ENCODE peak calls at places on chromosomes 4 and X, in five cellular contexts. One of them, this sample, is unnamed.

GRCh38 chr4:5965225-5965624 is 53.0 kb downstream of the C4orf50 start:
- DNase-seq in trophoblast cell: no peak
- DNase-seq in IMR-90: no peak
- DNase-seq in mesendoderm: no peak
- DNase-seq in neuronal stem cell: no peak
- DNase-seq in this sample: no peak

GRCh38 chr4:25973346-25973745 is 59.3 kb downstream of the SMIM20 start:
- DNase-seq in mesendoderm: no peak
- DNase-seq in IMR-90: no peak
- DNase-seq in neuronal stem cell: no peak
- DNase-seq in trophoblast cell: no peak
- DNase-seq in this sample: no peak

GRCh38 chr4:16754104-16754503 is 144.3 kb downstream of the LDB2 start:
- DNase-seq in IMR-90: no peak
- DNase-seq in neuronal stem cell: no peak
- DNase-seq in trophoblast cell: no peak
- DNase-seq in mesendoderm: no peak
- DNase-seq in this sample: no peak

GRCh38 chr4:34157546-34157945 is 2086.8 kb downstream of the ARAP2 start:
- DNase-seq in mesendoderm: no peak
- DNase-seq in trophoblast cell: no peak
- DNase-seq in IMR-90: peak; percentile 71
- DNase-seq in neuronal stem cell: no peak
- DNase-seq in this sample: no peak

GRCh38 chr4:186557061-186557460 is 1.7 kb upstream of the MTNR1A start:
- DNase-seq in mesendoderm: no peak
- DNase-seq in neuronal stem cell: no peak
- DNase-seq in trophoblast cell: no peak
- DNase-seq in IMR-90: no peak
- DNase-seq in this sample: no peak

GRCh38 chr4:151004222-151004621 is 10.9 kb downstream of the LRBA start:
- DNase-seq in neuronal stem cell: no peak
- DNase-seq in trophoblast cell: no peak
- DNase-seq in IMR-90: peak; percentile 76
- DNase-seq in mesendoderm: no peak
- DNase-seq in this sample: no peak

GRCh38 chrX:40406330-40406859 is 174.4 kb upstream of the ATP6AP2 start:
- DNase-seq in neuronal stem cell: no peak
- DNase-seq in trophoblast cell: peak; percentile 44
- DNase-seq in IMR-90: no peak
- DNase-seq in mesendoderm: no peak
- DNase-seq in this sample: no peak

GRCh38 chr4:126530996-126531585 is 1101.7 kb upstream of the INTU start:
- DNase-seq in neuronal stem cell: no peak
- DNase-seq in mesendoderm: no peak
- DNase-seq in IMR-90: peak; percentile 2
- DNase-seq in trophoblast cell: no peak
- DNase-seq in this sample: no peak

GRCh38 chrX:31215277-31215815 is 143.5 kb upstream of the FTHL17 start:
- DNase-seq in mesendoderm: no peak
- DNase-seq in IMR-90: no peak
- DNase-seq in trophoblast cell: no peak
- DNase-seq in neuronal stem cell: no peak
- DNase-seq in this sample: no peak

GRCh38 chr4:188029114-188029513 is 33.5 kb downstream of the ZFP42 start:
- DNase-seq in neuronal stem cell: no peak
- DNase-seq in trophoblast cell: no peak
- DNase-seq in IMR-90: no peak
- DNase-seq in mesendoderm: no peak
- DNase-seq in this sample: no peak

GRCh38 chr4:188030401-188030800 is 34.8 kb downstream of the ZFP42 start:
- DNase-seq in mesendoderm: no peak
- DNase-seq in neuronal stem cell: no peak
- DNase-seq in IMR-90: no peak
- DNase-seq in trophoblast cell: no peak
- DNase-seq in this sample: no peak

GRCh38 chr4:188032583-188032982 is 37.0 kb downstream of the ZFP42 start:
- DNase-seq in trophoblast cell: no peak
- DNase-seq in IMR-90: no peak
- DNase-seq in neuronal stem cell: peak; percentile 51
- DNase-seq in mesendoderm: peak; percentile 56
- DNase-seq in this sample: peak; percentile 66

GRCh38 chr4:188032170-188032569 is 36.6 kb downstream of the ZFP42 start:
- DNase-seq in neuronal stem cell: peak; percentile 58
- DNase-seq in trophoblast cell: no peak
- DNase-seq in IMR-90: no peak
- DNase-seq in mesendoderm: peak; percentile 54
- DNase-seq in this sample: peak; percentile 78

DNA sequence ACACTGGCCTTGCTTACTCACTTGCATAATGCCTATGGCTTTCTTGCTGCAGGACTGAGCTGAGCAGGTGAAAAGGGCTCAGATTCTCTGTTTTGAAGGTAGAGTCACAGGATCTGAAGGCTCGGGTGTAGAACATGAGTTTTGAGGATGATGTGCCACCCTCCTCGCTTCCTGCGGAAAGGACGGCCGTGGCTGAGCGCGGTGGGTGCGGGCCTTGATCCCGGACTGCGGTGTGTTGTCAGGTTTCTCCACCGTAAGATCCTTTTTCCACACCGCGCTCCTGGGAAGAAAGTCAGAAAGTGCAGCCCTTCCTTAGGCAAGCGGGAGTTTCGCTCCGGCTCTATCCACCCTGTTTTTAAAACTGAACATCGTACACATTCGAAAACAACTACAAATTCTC is 36.2 kb downstream of the ZFP42 start:
- DNase-seq in IMR-90: no peak
- DNase-seq in trophoblast cell: no peak
- DNase-seq in mesendoderm: peak; percentile 25
- DNase-seq in neuronal stem cell: no peak
- DNase-seq in this sample: peak; percentile 68
- H3K9ac ChIP-seq in IMR-90: no peak overlapping the region
- H3K9ac ChIP-seq in trophoblast cell: no peak overlapping the region
- H3K9ac ChIP-seq in mesendoderm: no peak overlapping the region
- H3K9ac ChIP-seq in neuronal stem cell: no peak overlapping the region
- H3K9ac ChIP-seq in this sample: no peak overlapping the region

GRCh38 chr4:184370711-184371389 is 103.5 kb downstream of the IRF2 start:
- DNase-seq in mesendoderm: no peak
- DNase-seq in neuronal stem cell: no peak
- DNase-seq in IMR-90: peak; percentile 29
- DNase-seq in trophoblast cell: no peak
- DNase-seq in this sample: no peak
- H2AK5ac ChIP-seq in mesendoderm: no peak overlapping the region
- H2AK5ac ChIP-seq in neuronal stem cell: no peak overlapping the region
- H2AK5ac ChIP-seq in IMR-90: no peak overlapping the region
- H2AK5ac ChIP-seq in trophoblast cell: no peak overlapping the region
- H2AK5ac ChIP-seq in this sample: no peak overlapping the region

GRCh38 chr4:77880784-77881183 is 18.2 kb downstream of the MRPL1 start:
- DNase-seq in neuronal stem cell: no peak
- DNase-seq in trophoblast cell: peak; percentile 62
- DNase-seq in IMR-90: no peak
- DNase-seq in mesendoderm: peak; percentile 2
- DNase-seq in this sample: no peak
- H3K23ac ChIP-seq in neuronal stem cell: no peak overlapping the region
- H3K23ac ChIP-seq in trophoblast cell: no peak overlapping the region
- H3K23ac ChIP-seq in IMR-90: no peak overlapping the region
- H3K23ac ChIP-seq in mesendoderm: no peak overlapping the region
- H3K23ac ChIP-seq in this sample: no peak overlapping the region

GRCh38 chrX:44997282-44997813 is 124.4 kb downstream of the KDM6A start:
- DNase-seq in IMR-90: no peak
- DNase-seq in neuronal stem cell: no peak
- DNase-seq in mesendoderm: peak; percentile 8
- DNase-seq in trophoblast cell: no peak
- DNase-seq in this sample: no peak
- H3K9ac ChIP-seq in IMR-90: no peak overlapping the region
- H3K9ac ChIP-seq in neuronal stem cell: no peak overlapping the region
- H3K9ac ChIP-seq in mesendoderm: no peak overlapping the region
- H3K9ac ChIP-seq in trophoblast cell: no peak overlapping the region
- H3K9ac ChIP-seq in this sample: no peak overlapping the region

GRCh38 chr4:155745984-155746383 is 12.8 kb upstream of the GUCY1B1 start:
- DNase-seq in IMR-90: peak; percentile 82
- DNase-seq in neuronal stem cell: no peak
- DNase-seq in trophoblast cell: no peak
- DNase-seq in mesendoderm: no peak
- DNase-seq in this sample: no peak

GRCh38 chr4:155742310-155743015 is 16.4 kb upstream of the GUCY1B1 start:
- DNase-seq in trophoblast cell: no peak
- DNase-seq in mesendoderm: peak; percentile 18
- DNase-seq in neuronal stem cell: no peak
- DNase-seq in IMR-90: no peak
- DNase-seq in this sample: no peak

GRCh38 chr4:155751569-155751968 is 7.3 kb upstream of the GUCY1B1 start:
- DNase-seq in IMR-90: no peak
- DNase-seq in mesendoderm: no peak
- DNase-seq in neuronal stem cell: no peak
- DNase-seq in trophoblast cell: no peak
- DNase-seq in this sample: no peak

GRCh38 chr4:155748039-155748438 is 10.8 kb upstream of the GUCY1B1 start:
- DNase-seq in neuronal stem cell: no peak
- DNase-seq in mesendoderm: peak; percentile 51
- DNase-seq in trophoblast cell: no peak
- DNase-seq in IMR-90: no peak
- DNase-seq in this sample: no peak
- H2AK5ac ChIP-seq in neuronal stem cell: no peak overlapping the region
- H2AK5ac ChIP-seq in mesendoderm: no peak overlapping the region
- H2AK5ac ChIP-seq in trophoblast cell: no peak overlapping the region
- H2AK5ac ChIP-seq in IMR-90: no peak overlapping the region
- H2AK5ac ChIP-seq in this sample: no peak overlapping the region

GRCh38 chr4:169008478-169008877 is 1.6 kb downstream of the CBR4 start:
- DNase-seq in mesendoderm: no peak
- DNase-seq in trophoblast cell: no peak
- DNase-seq in IMR-90: no peak
- DNase-seq in neuronal stem cell: no peak
- DNase-seq in this sample: no peak

GRCh38 chr4:169012049-169012448 is 2.0 kb upstream of the CBR4 start:
- DNase-seq in IMR-90: no peak
- DNase-seq in trophoblast cell: no peak
- DNase-seq in mesendoderm: no peak
- DNase-seq in neuronal stem cell: no peak
- DNase-seq in this sample: no peak

GRCh38 chr4:169009281-169010124 is 552 bp downstream of the CBR4 start:
- DNase-seq in trophoblast cell: peak; percentile 30
- DNase-seq in neuronal stem cell: peak; percentile 58
- DNase-seq in mesendoderm: peak; percentile 75
- DNase-seq in IMR-90: peak; percentile 53
- DNase-seq in this sample: peak; percentile 53

GRCh38 chr4:169013396-169013795 is 3.3 kb upstream of the CBR4 start:
- DNase-seq in trophoblast cell: no peak
- DNase-seq in neuronal stem cell: no peak
- DNase-seq in mesendoderm: no peak
- DNase-seq in IMR-90: no peak
- DNase-seq in this sample: no peak

DNA sequence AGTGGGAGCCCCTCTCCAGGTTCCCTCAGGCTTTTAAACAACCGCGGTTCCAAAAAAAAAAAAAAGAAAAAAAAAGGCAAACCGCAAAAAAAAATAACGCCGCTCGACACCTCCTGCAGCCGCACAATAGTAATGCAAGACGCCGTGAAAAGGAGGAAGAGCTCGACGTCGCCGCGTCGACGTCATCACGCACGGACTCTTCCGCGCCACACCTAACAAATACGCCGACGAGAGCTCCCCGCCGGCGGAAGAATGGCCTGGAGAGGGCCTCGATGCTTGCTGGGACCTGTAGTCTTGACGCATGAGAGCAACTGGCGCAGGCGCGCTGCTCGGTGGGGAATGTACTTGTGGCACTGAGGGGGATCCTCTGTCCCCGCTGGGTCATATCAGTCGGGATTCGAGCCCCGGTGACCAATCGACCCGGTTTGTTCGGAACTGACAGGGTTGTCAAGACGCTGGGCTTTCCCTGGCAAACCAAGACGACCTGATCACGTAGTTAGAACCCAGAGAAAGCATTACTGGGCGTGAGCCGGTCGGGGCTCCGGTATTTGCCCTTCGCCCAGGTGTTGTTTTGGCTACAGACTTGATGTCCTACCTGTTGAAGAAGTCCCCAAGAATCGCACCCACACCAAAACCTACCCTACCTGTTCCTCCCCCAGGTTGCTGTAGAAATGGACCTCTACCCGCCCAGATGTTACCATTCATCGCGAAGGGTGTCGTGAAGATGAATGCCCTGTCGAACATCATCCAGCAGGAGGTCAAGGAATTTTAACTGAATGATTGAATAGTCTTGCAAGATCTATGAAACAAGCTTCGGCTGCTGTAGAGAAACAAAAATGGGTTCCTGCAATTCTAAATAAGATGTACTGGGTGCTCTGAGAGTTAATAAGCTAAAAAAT is at the start of gene CBR4:
- DNase-seq in IMR-90: peak; percentile 99
- DNase-seq in trophoblast cell: peak; percentile 99
- DNase-seq in mesendoderm: peak; percentile 100
- DNase-seq in neuronal stem cell: peak; percentile 97
- DNase-seq in this sample: peak; percentile 99
- H3K23ac ChIP-seq in IMR-90: peak within 1 kb of the TSS; percentile 95
- H3K23ac ChIP-seq in trophoblast cell: no peak within 1 kb of the TSS
- H3K23ac ChIP-seq in mesendoderm: peak within 1 kb of the TSS; percentile 75
- H3K23ac ChIP-seq in neuronal stem cell: peak within 1 kb of the TSS; percentile 68
- H3K23ac ChIP-seq in this sample: no peak within 1 kb of the TSS